ENCODE peak calls at places on chromosomes 3 and 15, in nine cellular contexts. W is IMR-90, L is aorta, M is foreskin fibroblast, U is transverse colon, C is heart right ventricle, R is adipocyte, A is tibial nerve, X is right cardiac atrium. B is an unnamed sample.

GRCh38 chr3:16606398-16606797 is 1.2 kb upstream of the DAZL start:
- DNase-seq in U (no peak), L (no peak), M (no peak), C (no peak), W (no peak), A (no peak), R (no peak), X (no peak), B (no peak)

GRCh38 chr3:106025151-106025722 is 156.4 kb upstream of the CBLB start:
- DNase-seq in L (no peak), C (peak), X (peak), R (peak), A (peak), M (peak), W (peak), U (peak), B (peak)

GRCh38 chr3:132783152-132783551 is 60.9 kb upstream of the NPHP3 start:
- DNase-seq in M (peak), U (no peak), R (peak), L (no peak), C (no peak), A (no peak), X (no peak), W (no peak), B (no peak)

GRCh38 chr3:156431334-156432121 is 123.4 kb downstream of the SSR3 start:
- DNase-seq in U (no peak), M (no peak), C (no peak), L (no peak), W (no peak), R (no peak), A (no peak), X (no peak), B (no peak)

GRCh38 chr15:69757186-69757585 is 304.6 kb downstream of the RPLP1 start:
- DNase-seq in M (no peak), U (no peak), C (no peak), W (peak), L (no peak), X (no peak), A (no peak), R (no peak), B (no peak)

GRCh38 chr3:147854542-147854941 is 445.4 kb downstream of the ZIC1 start:
- DNase-seq in X (no peak), A (no peak), C (no peak), W (no peak), L (no peak), R (no peak), U (no peak), M (no peak), B (no peak)

GRCh38 chr15:100020614-100021013 is 287.4 kb upstream of the LYSMD4 start:
- DNase-seq in R (no peak), L (no peak), X (no peak), A (no peak), C (no peak), W (no peak), U (no peak), M (no peak), B (no peak)

GRCh38 chr3:13495921-13496723 is 16.0 kb downstream of the HDAC11 start:
- DNase-seq in W (peak), L (peak), C (peak), M (peak), A (peak), R (peak), X (peak), U (peak), B (peak)

GRCh38 chr3:126540342-126540849 is 16.4 kb downstream of the CHST13 start:
- DNase-seq in X (peak), M (peak), R (peak), U (peak), A (peak), C (no peak), L (peak), W (peak), B (peak)

GRCh38 chr3:99625643-99626414 is 12.6 kb upstream of the COL8A1 start:
- DNase-seq in R (peak), C (no peak), A (no peak), M (peak), U (no peak), W (peak), X (no peak), L (no peak), B (no peak)

GRCh38 chr3:171972965-171973364 is 66.4 kb upstream of the FNDC3B start:
- DNase-seq in U (no peak), M (no peak), A (peak), W (no peak), C (peak), L (no peak), R (no peak), X (peak), B (no peak)

GRCh38 chr15:38252481-38253311 is at the start of gene SPRED1:
- DNase-seq in R (peak), X (peak), W (peak), L (peak), M (peak), A (peak), C (peak), U (peak), B (peak)

GRCh38 chr3:197168063-197168462 is 130.3 kb downstream of the DLG1 start:
- DNase-seq in R (no peak), C (no peak), W (no peak), U (no peak), X (no peak), L (no peak), A (no peak), M (no peak), B (no peak)

GRCh38 chr3:141796436-141797166 is 33.4 kb downstream of the GRK7 start:
- DNase-seq in C (no peak), L (no peak), R (peak), A (no peak), X (no peak), M (peak), U (peak), W (no peak), B (no peak)

GRCh38 chr3:107496855-107497254 is 25.9 kb upstream of the BBX start:
- DNase-seq in X (no peak), C (no peak), U (no peak), L (no peak), A (no peak), W (peak), M (no peak), R (no peak), B (no peak)

GRCh38 chr3:98807565-98807964 is 44.4 kb downstream of the ST3GAL6 start:
- DNase-seq in R (no peak), W (no peak), C (no peak), A (no peak), X (no peak), M (no peak), L (no peak), U (no peak), B (no peak)

GRCh38 chr15:81229596-81229995 is 32.9 kb downstream of the IL16 start:
- DNase-seq in U (no peak), M (peak), C (peak), R (peak), X (peak), L (no peak), A (peak), W (no peak), B (no peak)

GRCh38 chr3:186826316-186826977 is 16.1 kb upstream of the ADIPOQ start:
- DNase-seq in W (no peak), U (no peak), A (no peak), X (peak), C (no peak), L (peak), M (peak), R (no peak), B (no peak)

GRCh38 chr3:55485208-55485791 is 1.8 kb downstream of the WNT5A start:
- DNase-seq in X (peak), W (peak), C (peak), U (peak), R (peak), M (peak), A (no peak), L (peak), B (peak)

GRCh38 chr3:45978348-45978747 is 17.3 kb downstream of the FYCO1 start:
- DNase-seq in L (no peak), A (no peak), M (no peak), X (peak), C (no peak), U (peak), W (no peak), R (no peak), B (peak)

GRCh38 chr3:130975251-130975650 is 51.4 kb downstream of the ASTE1 start:
- DNase-seq in C (no peak), X (no peak), R (no peak), U (no peak), M (no peak), W (no peak), L (no peak), A (no peak), B (no peak)

GRCh38 chr3:174547801-174548200 is 311.3 kb upstream of the NAALADL2 start:
- DNase-seq in U (no peak), M (peak), W (peak), X (no peak), R (peak), A (no peak), C (no peak), L (no peak), B (no peak)

GRCh38 chr3:150746791-150747590 is 16.0 kb downstream of the SIAH2 start:
- DNase-seq in W (no peak), L (no peak), A (no peak), X (no peak), R (no peak), C (no peak), M (no peak), U (no peak), B (no peak)

GRCh38 chr3:141653872-141654271 is 84.2 kb upstream of the RNF7 start:
- DNase-seq in W (no peak), X (no peak), R (no peak), L (no peak), U (no peak), M (no peak), C (no peak), A (no peak), B (no peak)

GRCh38 chr3:172537521-172538158 is 14.4 kb upstream of the TNFSF10 start:
- DNase-seq in R (no peak), L (no peak), A (no peak), C (no peak), M (no peak), W (no peak), X (no peak), U (no peak), B (no peak)

GRCh38 chr3:4660936-4661335 is 167.8 kb downstream of the ITPR1 start:
- DNase-seq in L (no peak), C (no peak), X (no peak), A (no peak), U (no peak), M (no peak), W (no peak), R (no peak), B (no peak)

GRCh38 chr3:132596326-132596725 is 744 bp upstream of the ACKR4 start:
- DNase-seq in L (no peak), M (no peak), C (no peak), X (no peak), A (no peak), U (no peak), W (no peak), R (no peak), B (no peak)

GRCh38 chr3:170703121-170703588 is 117.3 kb upstream of the SLC7A14 start:
- DNase-seq in A (no peak), U (no peak), R (peak), M (peak), W (peak), C (no peak), X (no peak), L (no peak), B (no peak)

GRCh38 chr3:119195911-119196310 is 22.5 kb downstream of the UPK1B start:
- DNase-seq in X (no peak), U (no peak), M (no peak), A (no peak), W (peak), L (no peak), R (no peak), C (no peak), B (no peak)

GRCh38 chr15:26631894-26632293 is 141.0 kb downstream of the GABRB3 start:
- DNase-seq in W (no peak), L (no peak), U (no peak), R (no peak), A (no peak), M (no peak), X (no peak), C (no peak), B (no peak)

DNA sequence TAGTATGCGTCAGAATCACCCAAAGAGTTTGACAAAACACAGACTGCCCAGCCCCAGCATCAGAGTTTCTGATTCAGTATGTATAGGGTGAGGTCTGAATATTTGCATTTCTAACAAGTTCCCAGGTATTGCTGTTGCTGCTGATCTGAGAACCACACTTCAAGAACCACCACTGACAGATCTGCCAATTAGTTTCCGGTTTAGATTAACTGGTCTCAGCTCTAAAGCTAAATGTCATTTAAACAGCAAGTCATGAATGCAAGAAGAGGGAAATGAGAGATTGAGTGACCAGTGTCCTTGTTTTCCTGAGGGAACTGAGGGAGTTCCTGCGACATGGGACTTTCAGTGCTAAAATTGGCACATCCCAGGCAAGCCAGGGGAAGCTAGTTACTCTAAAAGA is 305.0 kb downstream of the ZNF385D start:
- DNase-seq in M (no peak), W (no peak), C (no peak), R (no peak), A (no peak), U (no peak), L (no peak), X (no peak), B (no peak)
- H3K4me3 ChIP-seq in M (no peak), W (no peak), C (no peak), R (no peak), A (no peak), U (no peak), L (no peak), X (no peak), B (no peak)

GRCh38 chr3:123377173-123377740 is 71.6 kb downstream of the ADCY5 start:
- DNase-seq in R (no peak), A (no peak), L (no peak), X (no peak), C (no peak), W (no peak), M (no peak), U (no peak), B (peak)

GRCh38 chr3:123376451-123377172 is 72.3 kb downstream of the ADCY5 start:
- DNase-seq in X (no peak), M (no peak), A (no peak), U (no peak), C (no peak), W (no peak), L (no peak), R (no peak), B (peak)

GRCh38 chr3:123374016-123374415 is 74.9 kb downstream of the ADCY5 start:
- DNase-seq in A (no peak), M (no peak), U (no peak), X (no peak), W (no peak), C (no peak), R (no peak), L (no peak), B (peak)

GRCh38 chr3:123373535-123373987 is 75.3 kb downstream of the ADCY5 start:
- DNase-seq in C (peak), W (no peak), M (no peak), A (no peak), R (no peak), L (no peak), U (no peak), X (peak), B (peak)

DNA sequence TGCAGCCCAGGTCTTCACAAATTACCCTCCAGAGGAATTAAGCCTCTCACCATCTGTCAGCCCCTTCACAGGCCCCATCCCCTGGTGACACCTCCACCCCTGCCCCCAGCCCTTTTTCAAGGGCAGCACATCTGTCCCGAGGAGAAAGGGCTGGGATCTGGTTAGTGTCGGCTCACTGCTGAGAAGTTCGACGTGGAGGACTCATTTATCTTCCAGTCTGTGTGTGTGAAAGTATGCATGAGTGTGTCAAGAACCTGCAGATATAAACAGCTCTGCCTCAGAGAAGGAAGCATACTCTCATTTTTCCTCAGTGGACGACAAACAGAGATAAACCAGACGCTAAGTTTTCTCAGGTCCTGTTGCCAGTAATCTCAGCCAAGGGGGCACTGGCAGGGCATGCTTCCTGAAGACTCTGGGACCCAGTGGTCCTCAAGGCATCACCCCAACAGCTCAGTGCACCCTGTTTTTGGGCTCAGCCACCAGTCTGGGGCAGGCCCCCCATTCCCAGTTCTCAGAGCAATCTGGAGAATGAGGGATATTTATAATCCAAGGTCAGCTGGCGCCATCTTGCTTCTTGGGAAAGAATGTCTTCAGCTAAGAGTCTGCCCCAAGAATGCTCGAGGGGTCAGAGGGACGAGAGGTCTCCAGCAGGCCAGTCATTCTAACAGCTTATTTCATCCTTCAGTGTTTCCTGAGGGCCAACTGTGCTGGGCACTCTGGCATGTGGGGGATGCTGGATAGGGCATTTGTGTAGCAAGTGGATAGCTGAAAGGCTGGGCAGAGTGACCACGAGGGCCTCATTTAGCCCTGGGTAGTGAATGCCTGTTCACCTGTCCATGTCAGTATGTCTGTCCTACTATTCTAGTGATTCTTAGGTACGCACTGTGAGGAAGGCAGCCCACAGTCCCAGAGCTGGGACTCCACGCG is 73.6 kb downstream of the ADCY5 start:
- DNase-seq in A (no peak), L (no peak), U (no peak), W (no peak), C (no peak), M (no peak), R (no peak), X (no peak), B (peak)
- H3K4me3 ChIP-seq in A (no peak), L (no peak), U (no peak), W (no peak), C (no peak), M (no peak), R (no peak), X (no peak), B (no peak)

DNA sequence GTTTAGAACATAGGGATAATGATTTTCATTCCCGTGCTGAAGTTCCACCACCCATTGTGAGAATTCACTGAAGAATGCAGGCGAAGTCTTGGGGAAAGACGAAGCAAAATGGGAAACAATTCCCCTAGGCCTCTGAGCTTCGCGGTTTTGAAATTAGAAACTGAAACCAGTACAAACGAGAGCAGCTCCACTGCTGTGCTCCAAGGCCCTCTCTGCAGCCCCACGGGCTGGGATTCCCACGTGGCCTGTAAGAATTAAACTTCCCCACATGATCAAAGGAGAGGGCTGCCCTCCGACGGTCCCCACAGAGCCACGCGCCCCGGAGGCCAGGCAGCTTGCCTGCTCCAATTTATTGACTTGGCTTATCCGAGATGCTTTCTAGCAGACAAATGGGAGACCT is 143.9 kb downstream of the GREM1 start:
- DNase-seq in C (no peak), R (peak), W (peak), M (peak), X (peak), U (peak), A (no peak), L (no peak), B (peak)
- H3K4me3 ChIP-seq in C (peak), R (peak), W (no peak), M (peak), X (no peak), U (peak), A (peak), L (no peak), B (no peak)

DNA sequence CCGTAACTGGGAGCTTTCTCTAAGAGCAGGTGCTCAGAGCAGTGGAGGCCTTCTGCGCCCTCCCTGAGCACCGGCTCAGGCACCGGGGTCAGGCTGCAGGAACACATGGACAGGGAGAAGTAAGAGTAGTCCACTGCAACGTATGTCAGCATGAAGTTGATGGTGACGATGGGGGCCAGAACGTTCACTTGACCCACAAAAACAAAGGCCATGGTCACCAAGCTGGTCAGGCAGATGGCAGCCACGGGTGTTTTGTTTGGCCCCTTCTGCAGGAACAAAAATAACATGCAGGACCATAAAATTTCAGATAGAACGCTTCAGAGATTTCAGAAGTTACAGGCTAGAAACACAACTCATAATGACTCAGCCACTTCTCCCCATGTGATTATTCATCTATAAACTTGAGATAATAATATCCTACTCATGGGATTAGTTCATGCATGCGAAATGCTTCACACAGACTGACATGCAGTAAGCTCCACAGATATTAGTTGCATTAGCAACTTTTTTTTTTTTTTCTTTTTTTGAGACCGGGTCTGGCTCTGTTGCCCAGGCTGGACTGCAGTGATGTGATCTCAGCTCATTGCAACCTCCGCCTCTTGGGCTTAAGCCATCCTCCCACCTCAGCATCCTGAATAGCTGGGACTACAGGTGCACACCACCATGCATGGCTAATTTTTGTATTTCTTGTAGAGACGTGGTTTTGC is 52.2 kb upstream of the HEG1 start:
- DNase-seq in R (peak), U (no peak), L (no peak), X (no peak), M (peak), C (no peak), A (no peak), W (peak), B (no peak)
- H3K4me3 ChIP-seq in R (peak), U (no peak), L (no peak), X (no peak), M (no peak), C (no peak), A (no peak), W (no peak), B (no peak)

GRCh38 chr3:57592306-57592705 is 4.8 kb downstream of the ARF4 start:
- DNase-seq in L (no peak), M (no peak), A (no peak), W (no peak), U (no peak), R (no peak), C (no peak), X (no peak), B (no peak)
- H3K4me3 ChIP-seq in L (no peak), M (peak), A (no peak), W (no peak), U (no peak), R (peak), C (no peak), X (no peak), B (no peak)

GRCh38 chr15:59997070-59997701 is 6.9 kb upstream of the FOXB1 start:
- DNase-seq in U (no peak), C (no peak), W (no peak), X (peak), R (no peak), L (no peak), M (no peak), A (no peak), B (no peak)
- H3K4me3 ChIP-seq in U (no peak), C (peak), W (no peak), X (peak), R (no peak), L (peak), M (no peak), A (peak), B (peak)

GRCh38 chr3:128484404-128485282 is 8.4 kb downstream of the GATA2 start:
- DNase-seq in X (peak), W (no peak), R (peak), A (no peak), L (peak), M (no peak), U (no peak), C (no peak), B (no peak)
- H3K4me3 ChIP-seq in X (peak), W (no peak), R (no peak), A (peak), L (no peak), M (peak), U (no peak), C (peak), B (peak)